ENCODE peak calls at places on chromosomes 12 and 14, in eight cellular contexts. One of them, this sample, is unnamed.

GRCh38 chr12:3107071-3107583 is 29.9 kb downstream of the TSPAN9 start:
- DNase-seq in activated CD8-positive, alpha-beta memory T cell treated with anti-CD3 and anti-CD28 coated beads for 24 hours: no peak
- DNase-seq in GM10248: no peak
- DNase-seq in Calu3: no peak
- DNase-seq in HTR-8/SVneo: no peak
- DNase-seq in activated T-cell treated with anti-CD3 and anti-CD28 coated beads for 24 hours: no peak
- DNase-seq in mucosa of gallbladder: no peak
- DNase-seq in posterior cingulate gyrus: no peak
- DNase-seq in this sample: no peak

GRCh38 chr14:104343294-104343625 is 204.9 kb downstream of the KIF26A start:
- DNase-seq in activated CD8-positive, alpha-beta memory T cell treated with anti-CD3 and anti-CD28 coated beads for 24 hours: no peak
- DNase-seq in GM10248: no peak
- DNase-seq in Calu3: no peak
- DNase-seq in HTR-8/SVneo: no peak
- DNase-seq in activated T-cell treated with anti-CD3 and anti-CD28 coated beads for 24 hours: no peak
- DNase-seq in mucosa of gallbladder: no peak
- DNase-seq in posterior cingulate gyrus: no peak
- DNase-seq in this sample: no peak

GRCh38 chr14:92717571-92718042 is 30.8 kb downstream of the LGMN start:
- DNase-seq in activated CD8-positive, alpha-beta memory T cell treated with anti-CD3 and anti-CD28 coated beads for 24 hours: no peak
- DNase-seq in GM10248: no peak
- DNase-seq in Calu3: no peak
- DNase-seq in HTR-8/SVneo: no peak
- DNase-seq in activated T-cell treated with anti-CD3 and anti-CD28 coated beads for 24 hours: peak; percentile 9
- DNase-seq in mucosa of gallbladder: no peak
- DNase-seq in posterior cingulate gyrus: no peak
- DNase-seq in this sample: no peak

GRCh38 chr12:109759076-109759420 is 45.4 kb downstream of the FAM222A start:
- DNase-seq in activated CD8-positive, alpha-beta memory T cell treated with anti-CD3 and anti-CD28 coated beads for 24 hours: peak; percentile 4
- DNase-seq in GM10248: no peak
- DNase-seq in Calu3: no peak
- DNase-seq in HTR-8/SVneo: no peak
- DNase-seq in activated T-cell treated with anti-CD3 and anti-CD28 coated beads for 24 hours: no peak
- DNase-seq in mucosa of gallbladder: no peak
- DNase-seq in posterior cingulate gyrus: no peak
- DNase-seq in this sample: no peak

GRCh38 chr12:95626854-95627253 is 75.6 kb upstream of the USP44 start:
- DNase-seq in activated CD8-positive, alpha-beta memory T cell treated with anti-CD3 and anti-CD28 coated beads for 24 hours: no peak
- DNase-seq in GM10248: no peak
- DNase-seq in Calu3: no peak
- DNase-seq in HTR-8/SVneo: no peak
- DNase-seq in activated T-cell treated with anti-CD3 and anti-CD28 coated beads for 24 hours: no peak
- DNase-seq in mucosa of gallbladder: no peak
- DNase-seq in posterior cingulate gyrus: no peak
- DNase-seq in this sample: no peak

GRCh38 chr12:62653740-62654139 is 187.1 kb downstream of the MON2 start:
- DNase-seq in activated CD8-positive, alpha-beta memory T cell treated with anti-CD3 and anti-CD28 coated beads for 24 hours: no peak
- DNase-seq in GM10248: no peak
- DNase-seq in Calu3: no peak
- DNase-seq in HTR-8/SVneo: no peak
- DNase-seq in activated T-cell treated with anti-CD3 and anti-CD28 coated beads for 24 hours: no peak
- DNase-seq in mucosa of gallbladder: no peak
- DNase-seq in posterior cingulate gyrus: no peak
- DNase-seq in this sample: no peak

GRCh38 chr12:105933671-105934665 is 204.8 kb downstream of the NUAK1 start:
- DNase-seq in activated CD8-positive, alpha-beta memory T cell treated with anti-CD3 and anti-CD28 coated beads for 24 hours: no peak
- DNase-seq in GM10248: no peak
- DNase-seq in Calu3: no peak
- DNase-seq in HTR-8/SVneo: peak; percentile 77
- DNase-seq in activated T-cell treated with anti-CD3 and anti-CD28 coated beads for 24 hours: no peak
- DNase-seq in mucosa of gallbladder: peak; percentile 16
- DNase-seq in posterior cingulate gyrus: no peak
- DNase-seq in this sample: peak; percentile 28

GRCh38 chr12:56190695-56191155 is 1.4 kb upstream of the SMARCC2 start:
- DNase-seq in activated CD8-positive, alpha-beta memory T cell treated with anti-CD3 and anti-CD28 coated beads for 24 hours: no peak
- DNase-seq in GM10248: no peak
- DNase-seq in Calu3: no peak
- DNase-seq in HTR-8/SVneo: no peak
- DNase-seq in activated T-cell treated with anti-CD3 and anti-CD28 coated beads for 24 hours: no peak
- DNase-seq in mucosa of gallbladder: no peak
- DNase-seq in posterior cingulate gyrus: no peak
- DNase-seq in this sample: no peak